ENCODE peak calls at places on chromosomes 12 and 14, in four cellular contexts. S is nephron progenitor cell, T is Peyer's patch, U is right atrium auricular region. L is an unnamed sample.

GRCh38 chr12:116130431-116130830 is 147.1 kb downstream of the MED13L start:
- DNase-seq in S (no peak), T (no peak), U (no peak), L (no peak)

GRCh38 chr14:69571879-69572633 is 2.6 kb downstream of the CCDC177 start:
- DNase-seq in U (no peak), S (no peak), T (peak; percentile 55), L (peak; percentile 55)

GRCh38 chr12:54725233-54725843 is 77.2 kb upstream of the DCD start:
- DNase-seq in T (no peak), S (peak; percentile 15), U (no peak), L (peak; percentile 46)

GRCh38 chr12:108126990-108127468 is 2.1 kb upstream of the WSCD2 start:
- DNase-seq in U (no peak), T (no peak), S (no peak), L (no peak)

GRCh38 chr14:67785270-67786109 is 30.9 kb downstream of the ZFYVE26 start:
- DNase-seq in S (no peak), T (no peak), U (no peak), L (no peak)

GRCh38 chr12:122318607-122319311 is 52.5 kb upstream of the VPS33A start:
- DNase-seq in S (no peak), T (no peak), U (no peak), L (no peak)

GRCh38 chr14:51035611-51036192 is 59.2 kb downstream of the TRIM9 start:
- DNase-seq in S (no peak), T (no peak), U (no peak), L (no peak)

GRCh38 chr14:51441001-51441400 is 201.0 kb downstream of the TMX1 start:
- DNase-seq in T (no peak), U (no peak), S (no peak), L (no peak)

GRCh38 chr14:67738740-67739504 is 37.2 kb downstream of the RDH12 start:
- DNase-seq in U (peak; percentile 92), S (no peak), T (peak; percentile 58), L (no peak)

GRCh38 chr14:99884834-99885648 is 91.8 kb downstream of the EML1 start:
- DNase-seq in U (no peak), S (peak; percentile 32), T (no peak), L (peak; percentile 22)

GRCh38 chr12:79424109-79424721 is 266.5 kb downstream of the PAWR start:
- DNase-seq in T (no peak), S (no peak), U (no peak), L (no peak)

GRCh38 chr12:71576546-71576945 is 87.1 kb downstream of the ZFC3H1 start:
- DNase-seq in T (no peak), U (no peak), S (no peak), L (no peak)

DNA sequence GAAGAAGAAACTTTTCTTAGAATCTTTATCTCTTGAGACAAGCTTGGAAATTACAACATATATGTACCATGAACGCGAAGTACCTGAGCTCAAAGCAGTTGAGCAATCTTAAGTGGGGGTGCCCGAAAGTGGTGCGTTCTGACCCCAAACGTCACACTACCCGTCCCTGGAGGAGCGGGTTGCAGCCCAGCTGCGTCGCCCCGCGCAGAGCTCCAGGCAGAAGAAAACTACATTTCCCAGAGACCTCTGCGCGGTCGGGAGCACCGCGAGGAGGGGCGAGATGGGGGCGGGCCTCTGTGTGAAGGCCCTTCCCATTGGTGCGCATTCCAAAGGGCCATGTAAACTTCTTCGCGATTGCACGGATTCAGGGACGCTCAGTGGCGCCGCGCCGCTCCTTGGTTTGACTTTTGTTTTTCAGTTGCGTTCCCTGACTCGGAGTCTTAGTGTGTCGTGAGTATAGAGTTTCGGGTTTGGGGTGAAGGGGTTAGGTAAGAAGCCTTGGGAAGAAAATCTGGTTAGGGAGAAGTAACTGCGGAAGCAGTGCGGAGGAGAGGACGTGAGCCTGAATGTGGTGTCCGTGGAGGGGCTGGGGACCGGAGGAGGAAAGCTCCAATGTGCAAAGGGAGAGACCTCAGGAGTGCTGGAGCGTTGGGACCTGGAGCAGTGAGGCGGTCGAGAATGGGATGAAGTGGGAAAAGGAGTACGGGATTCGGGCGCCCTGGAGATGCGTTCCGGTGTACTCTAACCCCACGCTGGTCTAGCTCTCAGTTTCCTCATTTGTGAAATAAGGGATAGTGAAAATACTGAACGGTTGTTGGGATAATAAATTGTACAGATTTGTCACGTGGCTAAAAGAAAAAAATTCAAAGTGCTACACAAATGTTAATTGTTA is at the start of gene CCDC77:
- DNase-seq in U (peak; percentile 95), T (peak; percentile 96), S (peak; percentile 91), L (peak; percentile 91)
- TF ChIP-seq CTCF in U (no peak), T (peak; percentile 15), S (no peak), L (no peak)

GRCh38 chr12:14454098-14454907 is 88.8 kb downstream of the ATF7IP start:
- DNase-seq in S (peak; percentile 9), U (no peak), T (no peak), L (peak; percentile 51)
- TF ChIP-seq CTCF in S (peak; percentile 60), U (peak; percentile 22), T (peak; percentile 60), L (peak; percentile 74)

DNA sequence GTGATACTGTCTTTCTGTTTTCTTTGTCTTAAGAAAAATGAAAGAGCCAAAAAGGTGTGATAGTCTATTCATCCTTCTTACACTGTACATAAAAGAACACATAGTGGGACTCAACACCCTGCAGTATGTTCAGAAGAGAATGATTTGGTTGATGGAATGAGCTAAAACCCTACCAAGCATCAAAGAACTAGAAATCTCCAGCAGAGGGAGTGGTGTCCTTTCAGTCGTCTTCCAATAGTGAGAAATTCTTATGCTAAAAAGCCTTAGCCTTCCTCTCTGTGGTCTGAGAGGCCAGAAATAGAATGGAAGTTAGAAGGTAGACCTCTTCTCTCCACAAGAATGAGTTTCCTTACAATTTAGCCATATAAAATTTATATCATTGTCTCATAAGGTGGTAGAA is 393.4 kb upstream of the SEL1L start:
- DNase-seq in U (no peak), S (no peak), T (no peak), L (no peak)
- TF ChIP-seq CTCF in U (no peak), S (peak; percentile 12), T (no peak), L (no peak)

GRCh38 chr12:130876758-130877157 is 4.9 kb downstream of the RAN start:
- DNase-seq in T (no peak), U (no peak), S (no peak), L (no peak)
- TF ChIP-seq CTCF in T (no peak), U (no peak), S (no peak), L (no peak)

L was measured in endothelial cell.